ENCODE peak calls at places on chromosome 19, in six cellular contexts. D is fibroblast of lung, O is HCT116, E is neural progenitor cell, U is PC-9, J is GM23248. T is an unnamed sample.
A peak's percentile ranks its signal among the peaks of the same experiment; 100 is the strongest.

GRCh38 chr19:40687525-40688016 is 2.9 kb downstream of the NUMBL start:
- DNase-seq in D (peak; percentile 96), O (no peak), E (no peak), U (no peak), J (peak; percentile 95), T (no peak)

GRCh38 chr19:39160523-39160861 is 34.9 kb downstream of the PAK4 start:
- DNase-seq in D (peak; percentile 73), O (no peak), E (no peak), U (no peak), J (peak; percentile 79), T (peak; percentile 58)

GRCh38 chr19:35476149-35476548 is 14.1 kb downstream of the KRTDAP start:
- DNase-seq in D (no peak), O (peak; percentile 16), E (peak; percentile 35), U (no peak), J (no peak), T (no peak)

GRCh38 chr19:11434703-11435056 is 241 bp downstream of the ODAD3 start:
- DNase-seq in D (no peak), O (no peak), E (no peak), U (no peak), J (no peak), T (no peak)

GRCh38 chr19:38264486-38265212 is at the start of gene SPINT2:
- DNase-seq in D (no peak), O (peak; percentile 67), E (peak; percentile 95), U (no peak), J (peak; percentile 26), T (no peak)

GRCh38 chr19:33441277-33441699 is 67.8 kb downstream of the CEBPG start:
- DNase-seq in D (no peak), O (no peak), E (no peak), U (no peak), J (no peak), T (no peak)

GRCh38 chr19:704447-704741 is 4.3 kb upstream of the PALM start:
- DNase-seq in D (no peak), O (no peak), E (no peak), U (no peak), J (no peak), T (no peak)

GRCh38 chr19:10292789-10293636 is 3.3 kb downstream of the ICAM5 start:
- DNase-seq in D (no peak), O (no peak), E (peak; percentile 49), U (no peak), J (peak; percentile 29), T (peak; percentile 32)

GRCh38 chr19:40398417-40399056 is 8.6 kb upstream of the HIPK4 start:
- DNase-seq in D (no peak), O (no peak), E (peak; percentile 84), U (no peak), J (peak; percentile 37), T (no peak)

GRCh38 chr19:43784981-43785808 is 4.4 kb upstream of the KCNN4 start:
- DNase-seq in D (peak; percentile 77), O (peak; percentile 79), E (peak; percentile 86), U (peak; percentile 91), J (peak; percentile 86), T (peak; percentile 84)

GRCh38 chr19:49642488-49643035 is 553 bp downstream of the SCAF1 start:
- DNase-seq in D (no peak), O (no peak), E (no peak), U (no peak), J (no peak), T (no peak)

GRCh38 chr19:46069841-46070341 is 29.1 kb upstream of the IGFL4 start:
- DNase-seq in D (peak; percentile 96), O (no peak), E (no peak), U (peak; percentile 91), J (peak; percentile 90), T (peak; percentile 67)

GRCh38 chr19:44725251-44725650 is 23.3 kb upstream of the BCL3 start:
- DNase-seq in D (no peak), O (no peak), E (no peak), U (no peak), J (no peak), T (no peak)

GRCh38 chr19:41402010-41402409 is 4.4 kb downstream of the BCKDHA start:
- DNase-seq in D (no peak), O (no peak), E (no peak), U (no peak), J (no peak), T (no peak)

GRCh38 chr19:57914517-57914916 is 1.9 kb downstream of the ZNF417 start:
- DNase-seq in D (no peak), O (no peak), E (no peak), U (no peak), J (no peak), T (no peak)

GRCh38 chr19:44050740-44051653 is 839 bp upstream of the ZNF223 start:
- DNase-seq in D (no peak), O (no peak), E (no peak), U (peak; percentile 74), J (peak; percentile 41), T (no peak)

GRCh38 chr19:43526884-43527859 is at the start of gene ETHE1:
- DNase-seq in D (peak; percentile 50), O (no peak), E (peak; percentile 92), U (peak; percentile 37), J (peak; percentile 78), T (peak; percentile 54)

GRCh38 chr19:48490980-48491792 is 20.4 kb downstream of the LMTK3 start:
- DNase-seq in D (no peak), O (peak; percentile 71), E (peak; percentile 88), U (no peak), J (peak; percentile 45), T (peak; percentile 29)
- TF ChIP-seq EZH2 in D (peak; percentile 2), O (no peak), E (no peak), U (no peak), J (no peak), T (no peak)

GRCh38 chr19:13806728-13807127 is 11.5 kb downstream of the ZSWIM4 start:
- DNase-seq in D (no peak), O (no peak), E (no peak), U (no peak), J (no peak), T (no peak)
- H2AFZ ChIP-seq in D (no peak overlapping the region), O (no peak overlapping the region), E (no peak overlapping the region), U (no peak overlapping the region), J (no peak overlapping the region), T (no peak overlapping the region)

GRCh38 chr19:5893907-5894703 is 9.5 kb downstream of the NDUFA11 start:
- DNase-seq in D (no peak), O (no peak), E (no peak), U (no peak), J (no peak), T (no peak)

GRCh38 chr19:5891572-5891937 is 12.0 kb downstream of the NDUFA11 start:
- DNase-seq in D (no peak), O (no peak), E (no peak), U (no peak), J (no peak), T (no peak)

GRCh38 chr19:5893296-5893903 is 10.2 kb downstream of the NDUFA11 start:
- DNase-seq in D (no peak), O (no peak), E (no peak), U (no peak), J (no peak), T (no peak)

GRCh38 chr19:5892772-5893275 is 10.8 kb downstream of the NDUFA11 start:
- DNase-seq in D (no peak), O (no peak), E (no peak), U (no peak), J (no peak), T (no peak)

DNA sequence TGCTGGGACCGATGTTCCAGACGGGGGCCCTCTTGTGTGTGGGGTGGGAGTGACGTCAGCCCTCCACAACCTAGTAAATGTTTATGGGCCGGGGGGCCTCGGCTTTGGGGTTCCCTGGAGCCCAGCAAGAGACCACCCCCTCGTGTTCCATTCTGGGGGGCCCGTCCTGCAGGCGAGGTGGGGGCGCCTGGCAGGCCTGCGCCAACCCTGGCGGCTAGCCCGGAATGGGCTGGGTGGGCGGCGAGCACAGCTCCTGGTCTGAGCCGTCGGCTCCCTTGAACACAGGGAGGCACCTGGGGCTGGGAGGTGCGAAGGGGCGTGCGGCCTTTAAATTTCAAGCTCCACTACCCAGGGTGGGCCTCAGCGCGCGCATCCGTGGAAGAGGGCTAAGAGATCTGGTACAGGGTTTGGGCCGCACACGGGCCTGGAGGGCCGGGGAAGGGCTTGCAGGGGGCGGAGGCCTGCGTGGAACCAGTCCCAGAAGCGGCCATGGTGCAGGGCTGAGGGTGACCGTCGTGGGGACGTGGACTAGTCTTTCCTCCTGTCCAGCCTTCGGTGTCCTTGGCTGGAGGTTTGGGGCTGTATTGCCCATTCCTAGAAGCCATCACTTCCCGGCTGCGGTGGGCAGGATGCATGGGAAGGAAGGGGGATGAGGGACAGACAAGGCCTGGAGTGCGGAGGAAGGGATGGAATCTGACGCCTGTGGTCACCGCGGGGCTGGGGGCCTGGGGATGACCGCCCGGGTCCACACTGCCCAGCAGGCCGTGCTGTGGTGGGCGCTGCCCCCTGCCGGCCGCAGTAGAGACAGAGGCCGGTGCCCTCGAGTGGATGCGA is 11.4 kb downstream of the NDUFA11 start:
- DNase-seq in D (peak; percentile 41), O (no peak), E (peak; percentile 89), U (no peak), J (peak; percentile 67), T (peak; percentile 60)
- TF ChIP-seq EZH2 in D (no peak), O (no peak), E (no peak), U (no peak), J (no peak), T (no peak)

GRCh38 chr19:14571695-14572490 is at the start of gene NDUFB7:
- DNase-seq in D (peak; percentile 96), O (peak; percentile 96), E (peak; percentile 95), U (peak; percentile 93), J (peak; percentile 97), T (peak; percentile 97)
- H2AFZ ChIP-seq in D (peak within 1 kb of the TSS; percentile 96), O (peak within 1 kb of the TSS; percentile 90), E (peak within 1 kb of the TSS; percentile 99), U (peak within 1 kb of the TSS; percentile 81), J (peak within 1 kb of the TSS; percentile 94), T (peak within 1 kb of the TSS; percentile 98)

DNA sequence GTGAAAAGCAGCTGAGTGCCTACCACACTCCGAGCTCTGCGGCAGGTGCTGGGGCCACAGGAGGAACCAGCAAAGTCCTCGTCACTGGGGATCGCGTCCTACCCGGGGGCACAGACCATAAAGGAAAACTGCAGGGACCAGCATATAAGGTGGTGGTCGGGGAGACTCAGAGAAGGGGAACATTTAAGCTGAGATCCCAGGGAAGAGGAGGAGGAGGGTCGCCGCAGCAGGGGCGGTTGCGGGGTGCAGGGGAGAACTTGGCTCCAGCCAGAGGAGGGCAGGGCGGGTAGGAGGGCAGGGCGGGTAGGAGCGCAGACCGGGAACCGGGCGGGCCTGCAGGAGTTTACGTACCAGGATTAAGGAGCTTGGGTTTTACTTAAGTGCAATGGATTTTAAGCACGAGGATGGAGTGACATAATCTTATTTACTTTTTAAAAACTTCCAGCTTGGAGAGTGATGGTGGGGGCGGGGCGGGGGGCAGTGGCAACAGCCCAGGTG is 956 bp upstream of the KLK4 start:
- DNase-seq in D (no peak), O (no peak), E (no peak), U (no peak), J (no peak), T (no peak)
- TF ChIP-seq EZH2 in D (no peak), O (no peak), E (no peak), U (no peak), J (no peak), T (no peak)

DNA sequence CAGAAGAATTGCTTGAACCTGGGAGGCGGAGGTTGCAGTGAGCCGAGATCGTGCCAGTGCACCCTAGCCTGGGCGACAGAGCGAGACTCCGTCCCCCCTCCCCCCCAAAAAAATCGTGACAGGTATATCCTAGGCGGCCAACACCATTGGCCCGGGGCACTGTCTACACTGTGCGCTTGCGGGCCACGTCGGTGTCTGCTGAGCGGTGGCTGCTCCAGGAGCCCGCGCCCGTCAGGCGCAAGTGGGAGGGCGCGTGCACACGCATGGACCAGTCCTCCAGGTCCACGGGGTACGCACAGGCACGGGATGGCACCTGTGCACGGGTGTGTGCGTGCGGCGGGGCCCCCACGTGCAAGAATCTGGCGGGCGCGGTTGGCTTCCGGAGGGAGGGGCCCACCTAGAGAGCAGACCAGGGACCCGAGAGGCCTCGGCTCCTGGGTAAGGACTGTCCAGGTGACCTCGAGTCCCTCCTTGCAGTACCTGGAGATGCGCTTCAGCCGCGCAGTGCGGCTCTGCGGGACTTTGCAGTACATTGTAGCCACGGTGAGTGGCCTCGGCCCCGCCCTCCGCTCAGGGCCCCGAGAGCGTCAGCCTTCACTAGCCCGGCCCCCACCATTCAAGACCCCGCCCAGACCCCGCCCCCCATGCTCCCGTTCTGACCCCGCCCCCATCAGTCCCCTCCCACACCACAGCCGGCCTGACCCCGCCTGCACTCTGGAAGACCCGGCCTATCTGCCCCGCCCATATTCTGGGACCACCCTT is 2.1 kb downstream of the SLC5A5 start:
- DNase-seq in D (no peak), O (peak; percentile 48), E (peak; percentile 94), U (peak; percentile 51), J (peak; percentile 69), T (peak; percentile 60)
- H2AFZ ChIP-seq in D (no peak overlapping the region), O (peak overlapping the region; percentile 67), E (peak overlapping the region; percentile 95), U (peak overlapping the region; percentile 77), J (no peak overlapping the region), T (peak overlapping the region; percentile 92)